ENCODE peak calls at places on chromosomes 5 and 9, in ten cellular contexts. C is activated CD8-positive, alpha-beta memory T cell treated with anti-CD3 and anti-CD28 coated beads for 4 hours; X is caudate nucleus; V is HT1080; P is left ventricle myocardium superior; L is NCI-H2081 treated with DMSO at 0.1 percent for 48 hours; Y is trophoblast cell; Z is GM12865; T is astrocyte of the cerebellum; D is NCI-H2171. F is an unnamed sample.

GRCh38 chr5:127930311-127930710 is 153.3 kb upstream of the SLC12A2 start:
- DNase-seq in P (no peak), T (peak; percentile 34), Y (peak; percentile 83), V (peak; percentile 42), C (no peak), D (no peak), L (no peak), X (no peak), Z (no peak), F (no peak)

GRCh38 chr9:113436753-113437515 is 26.4 kb downstream of the C9orf43 start:
- DNase-seq in C (no peak), Z (no peak), T (peak; percentile 11), P (no peak), V (no peak), L (no peak), D (no peak), X (no peak), Y (peak; percentile 88), F (no peak)

GRCh38 chr5:141192110-141192725 is at the start of gene PCDHB10:
- DNase-seq in Z (peak; percentile 2), Y (peak; percentile 21), V (peak; percentile 19), D (no peak), L (no peak), C (no peak), P (no peak), T (no peak), X (peak; percentile 4), F (peak; percentile 36)

GRCh38 chr5:95620870-95621838 is 1.3 kb downstream of the GPR150 start:
- DNase-seq in C (no peak), P (peak; percentile 46), V (no peak), L (no peak), Y (peak; percentile 61), D (no peak), T (no peak), X (no peak), Z (peak; percentile 59), F (no peak)

GRCh38 chr5:56088967-56089829 is 94.4 kb upstream of the IL6ST start:
- DNase-seq in Z (peak; percentile 83), L (no peak), V (peak; percentile 89), D (no peak), T (no peak), Y (peak; percentile 92), P (no peak), C (no peak), X (no peak), F (no peak)

GRCh38 chr5:151126199-151126645 is 31.4 kb downstream of the ANXA6 start:
- DNase-seq in T (peak; percentile 16), L (no peak), C (no peak), Z (peak; percentile 90), X (peak; percentile 17), V (peak; percentile 51), P (peak; percentile 87), Y (peak; percentile 84), D (no peak), F (peak; percentile 15)

GRCh38 chr5:98309785-98310566 is 463.5 kb upstream of the RGMB start:
- DNase-seq in Z (peak; percentile 62), V (peak; percentile 100), Y (peak; percentile 79), D (no peak), L (peak; percentile 23), C (no peak), X (no peak), P (no peak), T (peak; percentile 72), F (peak; percentile 33)

GRCh38 chr9:20361220-20361619 is 261.1 kb downstream of the MLLT3 start:
- DNase-seq in T (no peak), C (no peak), X (no peak), D (no peak), Z (no peak), V (no peak), Y (no peak), P (no peak), L (no peak), F (no peak)

GRCh38 chr5:124655943-124656459 is 90.4 kb downstream of the ZNF608 start:
- DNase-seq in Y (peak; percentile 67), X (no peak), V (peak; percentile 95), L (peak; percentile 99), Z (peak; percentile 42), D (peak; percentile 36), P (peak; percentile 40), T (peak; percentile 80), C (no peak), F (no peak)

GRCh38 chr5:56565693-56566092 is 249.7 kb upstream of the MAP3K1 start:
- DNase-seq in X (no peak), Z (peak; percentile 50), P (no peak), Y (no peak), V (no peak), L (no peak), C (no peak), T (no peak), D (no peak), F (no peak)

GRCh38 chr9:136105398-136106135 is 10.5 kb upstream of the NACC2 start:
- DNase-seq in D (no peak), P (peak; percentile 85), C (no peak), L (no peak), T (no peak), X (no peak), Z (no peak), Y (no peak), V (peak; percentile 38), F (no peak)

GRCh38 chr5:80754900-80755299 is 100.1 kb upstream of the DHFR start:
- DNase-seq in T (no peak), Z (peak; percentile 58), X (no peak), C (no peak), V (no peak), P (no peak), L (peak; percentile 63), Y (no peak), D (peak; percentile 64), F (no peak)

GRCh38 chr9:93501406-93501805 is 48.0 kb upstream of the FAM120AOS start:
- DNase-seq in X (no peak), C (no peak), V (no peak), D (no peak), Y (peak; percentile 64), L (no peak), T (no peak), P (no peak), Z (no peak), F (no peak)

GRCh38 chr9:124812401-124813016 is 35.6 kb downstream of the OLFML2A start:
- DNase-seq in P (peak; percentile 65), V (peak; percentile 99), Y (no peak), X (no peak), D (no peak), T (peak; percentile 99), Z (no peak), C (no peak), L (no peak), F (peak; percentile 56)

GRCh38 chr5:36644727-36645126 is 38.3 kb downstream of the SLC1A3 start:
- DNase-seq in Z (no peak), V (peak; percentile 30), C (no peak), D (no peak), L (no peak), P (no peak), X (no peak), Y (peak; percentile 32), T (no peak), F (no peak)

GRCh38 chr9:91332476-91333231 is 29.1 kb downstream of the AUH start:
- DNase-seq in Z (no peak), D (no peak), Y (peak; percentile 71), P (no peak), V (no peak), L (no peak), X (no peak), T (no peak), C (no peak), F (no peak)

GRCh38 chr9:18791074-18791473 is 241.9 kb downstream of the SAXO1 start:
- DNase-seq in Z (peak; percentile 69), T (no peak), C (no peak), L (no peak), V (peak; percentile 36), D (no peak), Y (peak; percentile 67), X (no peak), P (no peak), F (no peak)

GRCh38 chr9:6780690-6781089 is 22.9 kb downstream of the KDM4C start:
- DNase-seq in Y (no peak), L (no peak), V (no peak), D (no peak), C (no peak), T (no peak), X (no peak), Z (no peak), P (no peak), F (no peak)

GRCh38 chr9:93434056-93434455 is 17.4 kb upstream of the FAM120A start:
- DNase-seq in C (no peak), X (no peak), D (no peak), Z (no peak), V (no peak), T (no peak), L (no peak), P (no peak), Y (no peak), F (no peak)

GRCh38 chr9:127968046-127968445 is 12.7 kb downstream of the EEIG1 start:
- DNase-seq in X (no peak), Y (peak; percentile 83), D (no peak), P (peak; percentile 21), L (no peak), T (no peak), V (peak; percentile 87), C (no peak), Z (no peak), F (no peak)

GRCh38 chr5:92505925-92506324 is 1075.1 kb downstream of the NR2F1-AS1 start:
- DNase-seq in C (no peak), V (peak; percentile 18), P (no peak), L (no peak), D (no peak), T (no peak), Z (no peak), X (no peak), Y (no peak), F (no peak)

GRCh38 chr5:101404531-101404930 is 501.4 kb upstream of the ST8SIA4 start:
- DNase-seq in X (no peak), V (no peak), C (no peak), P (no peak), T (no peak), D (no peak), Z (no peak), Y (no peak), L (no peak), F (no peak)

GRCh38 chr5:172453986-172454354 is 355 bp downstream of the SH3PXD2B start:
- DNase-seq in P (peak; percentile 63), X (no peak), C (no peak), L (no peak), Y (no peak), Z (no peak), V (peak; percentile 7), T (no peak), D (no peak), F (no peak)

GRCh38 chr5:177498013-177498847 is 826 bp upstream of the PDLIM7 start:
- DNase-seq in T (no peak), C (no peak), P (peak; percentile 71), V (no peak), X (no peak), L (no peak), Y (peak; percentile 40), D (no peak), Z (peak; percentile 44), F (no peak)

GRCh38 chr5:157076558-157076957 is 17.6 kb upstream of the HAVCR1 start:
- DNase-seq in C (no peak), D (no peak), X (no peak), Y (no peak), V (peak; percentile 74), T (peak; percentile 15), P (no peak), L (no peak), Z (peak; percentile 53), F (no peak)

GRCh38 chr9:133701981-133702797 is 36.0 kb downstream of the SARDH start:
- DNase-seq in T (no peak), P (peak; percentile 46), D (peak; percentile 54), C (peak; percentile 27), X (no peak), Y (no peak), L (no peak), Z (no peak), V (no peak), F (no peak)

GRCh38 chr9:95206143-95206542 is 111.4 kb downstream of the FANCC start:
- DNase-seq in T (no peak), C (no peak), L (no peak), Y (no peak), P (no peak), X (no peak), D (no peak), Z (no peak), V (no peak), F (no peak)

GRCh38 chr5:68087866-68088265 is 127.7 kb upstream of the PIK3R1 start:
- DNase-seq in D (no peak), X (no peak), V (no peak), T (peak; percentile 24), P (no peak), Z (no peak), L (no peak), Y (no peak), C (no peak), F (no peak)

F was measured in NT2/D1.